ENCODE peak calls at places on chromosomes 4 and X, in five cellular contexts. Q is transverse colon, Y is breast epithelium, T is sigmoid colon, F is SK-N-SH. M is an unnamed sample.

GRCh38 chr4:94262163-94263016 is 54.7 kb downstream of the SMARCAD1 start:
- DNase-seq in Q (no peak), Y (no peak), T (no peak), F (no peak), M (no peak)

GRCh38 chr4:1249731-1250526 is 999 bp upstream of the CTBP1 start:
- DNase-seq in Q (peak; percentile 50), Y (no peak), T (peak; percentile 82), F (peak; percentile 13), M (peak; percentile 91)

GRCh38 chr4:108170729-108171540 is 2.2 kb upstream of the LEF1 start:
- DNase-seq in Q (no peak), Y (no peak), T (no peak), F (no peak), M (no peak)

GRCh38 chrX:1581132-1581531 is 10.3 kb upstream of the AKAP17A start:
- DNase-seq in Q (peak; percentile 65), Y (no peak), T (no peak), F (peak; percentile 61), M (no peak)

GRCh38 chr4:85677286-85677685 is 202.3 kb downstream of the ARHGAP24 start:
- DNase-seq in Q (no peak), Y (no peak), T (no peak), F (peak; percentile 21), M (no peak)

GRCh38 chrX:24245201-24245600 is 68.7 kb downstream of the SUPT20HL2 start:
- DNase-seq in Q (no peak), Y (no peak), T (no peak), F (no peak), M (no peak)

GRCh38 chr4:97911236-97911906 is 231.9 kb downstream of the STPG2 start:
- DNase-seq in Q (no peak), Y (no peak), T (no peak), F (no peak), M (peak; percentile 67)

GRCh38 chr4:7558436-7558835 is 123.7 kb upstream of the PSAPL1 start:
- DNase-seq in Q (no peak), Y (no peak), T (no peak), F (no peak), M (no peak)

GRCh38 chrX:111254896-111255693 is 15.2 kb downstream of the CAPN6 start:
- DNase-seq in Q (no peak), Y (no peak), T (no peak), F (no peak), M (no peak)

GRCh38 chr4:152351080-152351479 is 184.8 kb downstream of the FBXW7 start:
- DNase-seq in Q (no peak), Y (no peak), T (no peak), F (no peak), M (no peak)

GRCh38 chrX:71253253-71254091 is 468 bp downstream of the ZMYM3 start:
- DNase-seq in Q (peak; percentile 46), Y (peak; percentile 57), T (no peak), F (peak; percentile 84), M (peak; percentile 81)

GRCh38 chr4:54496412-54496811 is 161.3 kb upstream of the KIT start:
- DNase-seq in Q (no peak), Y (no peak), T (no peak), F (no peak), M (no peak)

GRCh38 chr4:102352774-102353173 is 7.5 kb upstream of the SLC39A8 start:
- DNase-seq in Q (peak; percentile 25), Y (no peak), T (no peak), F (no peak), M (no peak)

GRCh38 chr4:139887962-139888735 is 222.5 kb downstream of the MGST2 start:
- DNase-seq in Q (peak; percentile 16), Y (no peak), T (no peak), F (peak; percentile 23), M (no peak)

GRCh38 chrX:53398216-53398615 is 24.2 kb downstream of the SMC1A start:
- DNase-seq in Q (no peak), Y (no peak), T (no peak), F (no peak), M (no peak)

GRCh38 chr4:175871774-175872405 is 59.8 kb upstream of the GPM6A start:
- DNase-seq in Q (no peak), Y (no peak), T (no peak), F (no peak), M (no peak)

GRCh38 chrX:44748014-44748413 is 95.8 kb upstream of the DUSP21 start:
- DNase-seq in Q (no peak), Y (no peak), T (no peak), F (peak; percentile 40), M (no peak)

GRCh38 chr4:83605744-83606172 is 69.8 kb downstream of the GPAT3 start:
- DNase-seq in Q (no peak), Y (no peak), T (no peak), F (no peak), M (no peak)

GRCh38 chrX:9577555-9577954 is 112.7 kb downstream of the TBL1X start:
- DNase-seq in Q (no peak), Y (no peak), T (no peak), F (no peak), M (no peak)

GRCh38 chrX:56726609-56727008 is 2.4 kb upstream of the NBDY start:
- DNase-seq in Q (no peak), Y (no peak), T (no peak), F (peak; percentile 19), M (no peak)

GRCh38 chr4:2259036-2259540 is 2.8 kb downstream of the MXD4 start:
- DNase-seq in Q (peak; percentile 5), Y (peak; percentile 44), T (peak; percentile 63), F (no peak), M (no peak)

GRCh38 chr4:132506568-132506967 is 642.5 kb upstream of the PCDH10 start:
- DNase-seq in Q (no peak), Y (no peak), T (no peak), F (no peak), M (no peak)

GRCh38 chrX:123408856-123409737 is 225.0 kb downstream of the GRIA3 start:
- DNase-seq in Q (no peak), Y (no peak), T (no peak), F (no peak), M (no peak)

GRCh38 chr4:122577808-122578781 is 42.8 kb downstream of the IL21 start:
- DNase-seq in Q (peak; percentile 43), Y (no peak), T (no peak), F (peak; percentile 50), M (no peak)

GRCh38 chrX:106670631-106671030 is 55.9 kb upstream of the RNF128 start:
- DNase-seq in Q (no peak), Y (no peak), T (no peak), F (no peak), M (no peak)

GRCh38 chrX:9940397-9940796 is 26.8 kb upstream of the CLDN34 start:
- DNase-seq in Q (no peak), Y (no peak), T (no peak), F (no peak), M (no peak)

DNA sequence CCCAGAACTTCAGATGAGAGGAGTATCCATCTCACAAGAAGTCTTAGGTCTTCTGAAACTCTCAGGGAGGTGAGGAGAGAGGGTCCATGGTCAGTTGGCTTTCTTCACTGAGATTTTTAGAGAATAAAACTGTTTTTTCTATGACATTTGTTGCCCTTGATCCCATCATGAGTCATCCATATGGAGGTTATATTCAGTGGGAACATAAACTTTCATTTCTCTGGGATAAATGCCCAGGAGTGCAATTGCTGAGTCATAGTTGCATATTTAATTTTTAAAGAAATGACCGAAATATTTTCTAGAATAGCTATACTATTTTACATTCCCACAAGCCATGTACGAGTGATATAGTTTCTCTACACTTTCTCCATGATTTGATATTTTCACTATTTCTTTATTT is 67.1 kb downstream of the JADE3 start:
- DNase-seq in Q (no peak), Y (no peak), T (no peak), F (no peak), M (no peak)
- TF ChIP-seq POLR2AphosphoS5 in Q (no peak), Y (no peak), T (no peak), F (no peak), M (no peak)

GRCh38 chrX:43655961-43656494 is at the start of gene MAOA:
- DNase-seq in Q (peak; percentile 88), Y (peak; percentile 54), T (peak; percentile 92), F (peak; percentile 61), M (peak; percentile 83)

GRCh38 chrX:43655151-43655676 is 885 bp upstream of the MAOA start:
- DNase-seq in Q (peak; percentile 34), Y (peak; percentile 52), T (peak; percentile 76), F (peak; percentile 22), M (no peak)

GRCh38 chrX:43654431-43655150 is 1.5 kb upstream of the MAOA start:
- DNase-seq in Q (peak; percentile 93), Y (peak; percentile 87), T (peak; percentile 97), F (peak; percentile 90), M (peak; percentile 96)
- TF ChIP-seq POLR2AphosphoS5 in Q (peak; percentile 84), Y (peak; percentile 51), T (peak; percentile 84), F (no peak), M (peak; percentile 90)

DNA sequence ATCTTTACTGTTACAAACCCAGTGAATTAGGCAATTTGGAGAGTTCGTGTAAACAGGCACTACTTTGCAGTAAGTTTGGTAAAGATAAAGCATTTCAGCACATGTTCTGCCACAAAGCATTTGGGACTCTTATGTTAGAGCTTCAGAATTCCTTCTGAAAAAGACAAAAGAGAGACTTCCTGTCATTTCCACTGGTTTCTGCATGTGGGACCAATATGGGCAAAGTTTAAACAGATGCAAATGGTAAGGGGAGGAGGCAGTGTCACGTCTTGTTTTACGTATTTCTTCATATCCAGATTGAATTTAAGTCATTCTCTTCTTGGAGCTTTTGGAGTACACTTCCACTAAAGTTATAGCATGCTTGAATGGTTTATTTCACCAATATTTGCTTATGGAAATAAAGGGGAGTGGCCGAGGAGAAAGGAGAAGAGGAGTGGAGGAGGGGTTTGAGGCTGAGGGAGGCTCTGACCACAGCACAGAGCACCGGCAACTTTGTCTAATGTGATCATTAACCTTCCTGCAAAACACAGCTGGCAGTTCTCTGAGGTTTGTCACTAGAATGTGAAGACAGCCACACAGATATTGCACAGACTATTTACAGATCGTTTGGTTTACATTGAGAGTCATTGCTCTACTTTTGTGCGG is at the start of gene APELA:
- DNase-seq in Q (no peak), Y (no peak), T (no peak), F (no peak), M (no peak)
- TF ChIP-seq POLR2AphosphoS5 in Q (no peak), Y (no peak), T (no peak), F (no peak), M (no peak)

GRCh38 chr4:95549246-95550138 is 719 bp upstream of the UNC5C start:
- DNase-seq in Q (peak; percentile 25), Y (no peak), T (peak; percentile 62), F (peak; percentile 63), M (peak; percentile 82)

GRCh38 chr4:95550566-95550965 is 1.8 kb upstream of the UNC5C start:
- DNase-seq in Q (no peak), Y (no peak), T (no peak), F (no peak), M (no peak)

GRCh38 chr4:95552942-95553550 is 4.3 kb upstream of the UNC5C start:
- DNase-seq in Q (no peak), Y (no peak), T (no peak), F (no peak), M (no peak)

GRCh38 chr4:95548738-95549245 is at the start of gene UNC5C:
- DNase-seq in Q (peak; percentile 48), Y (no peak), T (peak; percentile 88), F (peak; percentile 82), M (peak; percentile 83)

GRCh38 chr4:95551653-95552052 is 2.9 kb upstream of the UNC5C start:
- DNase-seq in Q (no peak), Y (no peak), T (no peak), F (no peak), M (no peak)
- TF ChIP-seq POLR2AphosphoS5 in Q (no peak), Y (no peak), T (no peak), F (no peak), M (no peak)

M was measured in spleen.